ENCODE peak calls at places on chromosomes 2 and 18, in nine cellular contexts. S is PC-3; G is HT-29; Q is H1; D is activated CD8-positive, alpha-beta memory T cell treated with anti-CD3 and anti-CD28 coated beads, Interleukin-2, amount 50 U/mL, for 48 hours; F is nucleus accumbens; J is stimulated activated CD4-positive, alpha-beta T cell treated with anti-CD3 and anti-CD28 coated beads, Interleukin-2, amount 100 ng/mL, for 48 hours; H is astrocyte of the cerebellum; W is cardiac muscle cell. C is an unnamed sample.

GRCh38 chr18:48800877-48801727 is 149.7 kb downstream of the SMAD7 start:
- DNase-seq in S (no peak), G (no peak), Q (peak), D (peak), F (no peak), J (no peak), H (no peak), W (no peak), C (no peak)

GRCh38 chr2:110871637-110872036 is 139.3 kb downstream of the ACOXL start:
- DNase-seq in S (no peak), G (no peak), Q (no peak), D (no peak), F (no peak), J (no peak), H (no peak), W (no peak), C (no peak)

GRCh38 chr2:207475546-207475945 is 54.2 kb upstream of the CREB1 start:
- DNase-seq in S (peak), G (no peak), Q (no peak), D (no peak), F (no peak), J (no peak), H (no peak), W (no peak), C (no peak)

GRCh38 chr2:234032301-234032856 is 18.1 kb upstream of the SPP2 start:
- DNase-seq in S (peak), G (no peak), Q (no peak), D (no peak), F (no peak), J (no peak), H (peak), W (no peak), C (no peak)

GRCh38 chr2:191233533-191233932 is 11.7 kb upstream of the MYO1B start:
- DNase-seq in S (no peak), G (no peak), Q (no peak), D (no peak), F (no peak), J (no peak), H (no peak), W (no peak), C (no peak)

GRCh38 chr2:192578780-192579179 is 384.0 kb upstream of the TMEFF2 start:
- DNase-seq in S (no peak), G (no peak), Q (no peak), D (no peak), F (no peak), J (no peak), H (no peak), W (no peak), C (no peak)

GRCh38 chr2:239466755-239467271 is 66.0 kb upstream of the HDAC4 start:
- DNase-seq in S (no peak), G (no peak), Q (no peak), D (peak), F (no peak), J (no peak), H (no peak), W (no peak), C (no peak)

GRCh38 chr2:19611491-19612332 is 253.3 kb upstream of the OSR1 start:
- DNase-seq in S (peak), G (peak), Q (no peak), D (no peak), F (no peak), J (no peak), H (peak), W (no peak), C (no peak)

GRCh38 chr2:143158500-143159262 is 29.5 kb downstream of the ARHGAP15 start:
- DNase-seq in S (no peak), G (no peak), Q (no peak), D (no peak), F (no peak), J (no peak), H (no peak), W (no peak), C (no peak)

GRCh38 chr18:45467307-45467706 is 148.0 kb upstream of the SLC14A2 start:
- DNase-seq in S (no peak), G (no peak), Q (no peak), D (no peak), F (no peak), J (no peak), H (no peak), W (no peak), C (no peak)

GRCh38 chr2:42359894-42360483 is 1.0 kb downstream of the COX7A2L start:
- DNase-seq in S (no peak), G (peak), Q (no peak), D (peak), F (no peak), J (no peak), H (no peak), W (no peak), C (no peak)

GRCh38 chr2:120448961-120449421 is 103.1 kb downstream of the INHBB start:
- DNase-seq in S (no peak), G (no peak), Q (no peak), D (no peak), F (no peak), J (no peak), H (no peak), W (no peak), C (no peak)

GRCh38 chr18:48627216-48627615 is 88.4 kb downstream of the CTIF start:
- DNase-seq in S (peak), G (no peak), Q (no peak), D (no peak), F (no peak), J (no peak), H (no peak), W (no peak), C (no peak)

GRCh38 chr2:74261204-74261864 is 62.9 kb downstream of the MTHFD2 start:
- DNase-seq in S (peak), G (peak), Q (peak), D (no peak), F (peak), J (no peak), H (no peak), W (peak), C (peak)

GRCh38 chr2:214135966-214136365 is 274.9 kb upstream of the VWC2L start:
- DNase-seq in S (peak), G (no peak), Q (no peak), D (no peak), F (no peak), J (no peak), H (no peak), W (no peak), C (no peak)

GRCh38 chr2:128392207-128392606 is 73.5 kb upstream of the HS6ST1 start:
- DNase-seq in S (no peak), G (no peak), Q (no peak), D (no peak), F (no peak), J (no peak), H (no peak), W (no peak), C (no peak)

GRCh38 chr18:2050702-2051201 is 520.6 kb downstream of the METTL4 start:
- DNase-seq in S (peak), G (peak), Q (no peak), D (no peak), F (no peak), J (no peak), H (no peak), W (no peak), C (no peak)

GRCh38 chr2:103638978-103639377 is 877.1 kb downstream of the TMEM182 start:
- DNase-seq in S (no peak), G (no peak), Q (no peak), D (no peak), F (no peak), J (no peak), H (no peak), W (no peak), C (no peak)

GRCh38 chr2:47403829-47404228 is 873 bp downstream of the MSH2 start:
- DNase-seq in S (peak), G (no peak), Q (no peak), D (peak), F (no peak), J (no peak), H (no peak), W (no peak), C (no peak)

GRCh38 chr2:150296795-150297546 is 190.5 kb downstream of the RND3 start:
- DNase-seq in S (peak), G (no peak), Q (no peak), D (no peak), F (no peak), J (no peak), H (no peak), W (no peak), C (no peak)

GRCh38 chr18:22214731-22215528 is 45.5 kb downstream of the GATA6 start:
- DNase-seq in S (peak), G (peak), Q (no peak), D (no peak), F (no peak), J (no peak), H (no peak), W (no peak), C (no peak)

GRCh38 chr2:146940016-146940685 is 904.7 kb upstream of the ACVR2A start:
- DNase-seq in S (no peak), G (no peak), Q (no peak), D (no peak), F (no peak), J (no peak), H (no peak), W (peak), C (no peak)

GRCh38 chr2:160752475-160753330 is 259.1 kb upstream of the RBMS1 start:
- DNase-seq in S (peak), G (peak), Q (no peak), D (no peak), F (no peak), J (no peak), H (no peak), W (no peak), C (no peak)

GRCh38 chr2:85015653-85016360 is 44.8 kb downstream of the KCMF1 start:
- DNase-seq in S (no peak), G (peak), Q (no peak), D (no peak), F (no peak), J (no peak), H (no peak), W (no peak), C (no peak)

GRCh38 chr2:41785623-41786022 is 262.2 kb upstream of the PKDCC start:
- DNase-seq in S (no peak), G (no peak), Q (no peak), D (no peak), F (no peak), J (no peak), H (no peak), W (no peak), C (no peak)

GRCh38 chr2:171004363-171004762 is 75.3 kb downstream of the GORASP2 start:
- DNase-seq in S (no peak), G (no peak), Q (no peak), D (no peak), F (no peak), J (no peak), H (no peak), W (no peak), C (no peak)

GRCh38 chr2:29015701-29016470 is 34.8 kb downstream of the TOGARAM2 start:
- DNase-seq in S (no peak), G (no peak), Q (no peak), D (no peak), F (no peak), J (no peak), H (no peak), W (peak), C (no peak)

GRCh38 chr2:126792993-126793392 is 105.7 kb upstream of the TEX51 start:
- DNase-seq in S (no peak), G (no peak), Q (no peak), D (peak), F (no peak), J (no peak), H (no peak), W (no peak), C (no peak)

C was measured in SHP77.